ENCODE peak calls at places on chromosome 15, in ten cellular contexts. L is IMR-90, S is dorsolateral prefrontal cortex, T is sigmoid colon, P is brain microvascular endothelial cell, X is right lobe of liver, I is cardiac muscle cell, V is RWPE2, G is body of pancreas, D is left ventricle myocardium inferior. E is an unnamed sample.

GRCh38 chr15:61661791-61662190 is 398.5 kb downstream of the VPS13C start:
- DNase-seq in L (no peak), S (no peak), T (no peak), P (no peak), X (no peak), I (no peak), V (no peak), G (no peak), D (no peak), E (peak)

GRCh38 chr15:84826369-84826823 is 9.2 kb downstream of the ALPK3 start:
- DNase-seq in L (no peak), S (no peak), T (no peak), P (no peak), X (no peak), I (peak), V (no peak), G (peak), D (no peak), E (peak)

GRCh38 chr15:78325092-78325843 is 14.9 kb upstream of the CRABP1 start:
- DNase-seq in L (peak), S (no peak), T (no peak), P (no peak), X (no peak), I (peak), V (no peak), G (no peak), D (no peak), E (peak)

GRCh38 chr15:91424001-91424400 is 323.9 kb downstream of the SV2B start:
- DNase-seq in L (no peak), S (peak), T (no peak), P (no peak), X (no peak), I (no peak), V (no peak), G (no peak), D (no peak), E (peak)

GRCh38 chr15:39411102-39411989 is 169.5 kb upstream of the THBS1 start:
- DNase-seq in L (no peak), S (no peak), T (no peak), P (no peak), X (no peak), I (peak), V (no peak), G (no peak), D (no peak), E (peak)

GRCh38 chr15:41022487-41023090 is 69.3 kb downstream of the CHAC1 start:
- DNase-seq in L (peak), S (peak), T (no peak), P (peak), X (no peak), I (peak), V (no peak), G (peak), D (no peak), E (peak)

GRCh38 chr15:32669870-32670623 is 28.5 kb downstream of the SCG5 start:
- DNase-seq in L (peak), S (no peak), T (peak), P (no peak), X (no peak), I (peak), V (no peak), G (no peak), D (no peak), E (peak)

GRCh38 chr15:95898746-95899145 is 431.8 kb upstream of the NR2F2 start:
- DNase-seq in L (no peak), S (no peak), T (no peak), P (no peak), X (no peak), I (no peak), V (no peak), G (no peak), D (no peak), E (no peak)

GRCh38 chr15:77584691-77585090 is 48.0 kb downstream of the LINGO1 start:
- DNase-seq in L (no peak), S (no peak), T (no peak), P (no peak), X (no peak), I (no peak), V (no peak), G (no peak), D (no peak), E (no peak)

GRCh38 chr15:65856821-65857455 is 12.4 kb upstream of the RAB11A start:
- DNase-seq in L (peak), S (peak), T (peak), P (no peak), X (peak), I (peak), V (peak), G (peak), D (peak), E (peak)

GRCh38 chr15:74132681-74133070 is 2.3 kb downstream of the ISLR2 start:
- DNase-seq in L (peak), S (no peak), T (no peak), P (no peak), X (no peak), I (no peak), V (no peak), G (no peak), D (no peak), E (peak)

GRCh38 chr15:65286069-65286703 is 497 bp downstream of the PARP16 start:
- DNase-seq in L (no peak), S (peak), T (no peak), P (no peak), X (peak), I (peak), V (no peak), G (peak), D (no peak), E (peak)

GRCh38 chr15:100663066-100663465 is 60.7 kb downstream of the ASB7 start:
- DNase-seq in L (no peak), S (no peak), T (no peak), P (no peak), X (no peak), I (peak), V (no peak), G (no peak), D (no peak), E (peak)

GRCh38 chr15:67127334-67127664 is 61.9 kb downstream of the SMAD3 start:
- DNase-seq in L (no peak), S (no peak), T (no peak), P (no peak), X (no peak), I (no peak), V (peak), G (no peak), D (no peak), E (peak)

GRCh38 chr15:85744636-85745422 is 49.9 kb downstream of the KLHL25 start:
- DNase-seq in L (no peak), S (no peak), T (peak), P (no peak), X (no peak), I (no peak), V (peak), G (no peak), D (no peak), E (no peak)

GRCh38 chr15:99985878-99986277 is 252.6 kb upstream of the LYSMD4 start:
- DNase-seq in L (no peak), S (no peak), T (no peak), P (no peak), X (no peak), I (no peak), V (no peak), G (no peak), D (no peak), E (no peak)

GRCh38 chr15:101723161-101723873 is 956 bp downstream of the TARS3 start:
- DNase-seq in L (peak), S (no peak), T (no peak), P (peak), X (no peak), I (peak), V (no peak), G (no peak), D (no peak), E (peak)

GRCh38 chr15:58224068-58224467 is 85.9 kb downstream of the AQP9 start:
- DNase-seq in L (no peak), S (no peak), T (no peak), P (no peak), X (no peak), I (peak), V (no peak), G (no peak), D (peak), E (no peak)

GRCh38 chr15:48373855-48374421 is 42.7 kb downstream of the DUT start:
- DNase-seq in L (peak), S (no peak), T (peak), P (peak), X (no peak), I (peak), V (peak), G (no peak), D (peak), E (peak)

GRCh38 chr15:43209059-43209824 is 11.6 kb downstream of the EPB42 start:
- DNase-seq in L (no peak), S (no peak), T (no peak), P (no peak), X (no peak), I (peak), V (peak), G (no peak), D (no peak), E (peak)

GRCh38 chr15:44882499-44882968 is 74.0 kb upstream of the TERB2 start:
- DNase-seq in L (no peak), S (no peak), T (no peak), P (no peak), X (no peak), I (no peak), V (no peak), G (no peak), D (no peak), E (peak)

GRCh38 chr15:101489236-101489632 is 273 bp downstream of the PCSK6 start:
- DNase-seq in L (no peak), S (no peak), T (no peak), P (no peak), X (no peak), I (peak), V (no peak), G (peak), D (peak), E (peak)

GRCh38 chr15:78216276-78217229 is 17.8 kb downstream of the ACSBG1 start:
- DNase-seq in L (no peak), S (peak), T (peak), P (no peak), X (peak), I (peak), V (peak), G (peak), D (peak), E (peak)

GRCh38 chr15:95522533-95522932 is 808.0 kb upstream of the NR2F2 start:
- DNase-seq in L (peak), S (no peak), T (no peak), P (no peak), X (no peak), I (peak), V (no peak), G (no peak), D (no peak), E (no peak)

GRCh38 chr15:27828721-27829120 is 270.4 kb downstream of the OCA2 start:
- DNase-seq in L (no peak), S (no peak), T (no peak), P (no peak), X (no peak), I (no peak), V (no peak), G (no peak), D (no peak), E (no peak)

GRCh38 chr15:35013370-35013769 is 25.3 kb upstream of the ZNF770 start:
- DNase-seq in L (peak), S (no peak), T (no peak), P (peak), X (no peak), I (peak), V (no peak), G (no peak), D (no peak), E (no peak)

GRCh38 chr15:75176404-75176761 is 25.3 kb upstream of the C15orf39 start:
- DNase-seq in L (no peak), S (no peak), T (no peak), P (no peak), X (no peak), I (no peak), V (no peak), G (no peak), D (no peak), E (no peak)

GRCh38 chr15:75179773-75180140 is 21.9 kb upstream of the C15orf39 start:
- DNase-seq in L (no peak), S (no peak), T (no peak), P (no peak), X (no peak), I (no peak), V (no peak), G (no peak), D (no peak), E (no peak)

GRCh38 chr15:75178938-75179772 is 22.5 kb upstream of the C15orf39 start:
- DNase-seq in L (no peak), S (no peak), T (no peak), P (no peak), X (no peak), I (no peak), V (peak), G (no peak), D (no peak), E (no peak)

GRCh38 chr15:75178171-75178937 is 23.3 kb upstream of the C15orf39 start:
- DNase-seq in L (no peak), S (no peak), T (peak), P (no peak), X (no peak), I (no peak), V (peak), G (no peak), D (peak), E (no peak)

GRCh38 chr15:75177360-75178071 is 24.2 kb upstream of the C15orf39 start:
- DNase-seq in L (no peak), S (no peak), T (peak), P (no peak), X (no peak), I (no peak), V (peak), G (no peak), D (no peak), E (no peak)
- TF ChIP-seq CTCF in L (no peak), S (no peak), T (no peak), P (peak), X (no peak), I (no peak), V (no peak), G (no peak), D (no peak), E (no peak)

DNA sequence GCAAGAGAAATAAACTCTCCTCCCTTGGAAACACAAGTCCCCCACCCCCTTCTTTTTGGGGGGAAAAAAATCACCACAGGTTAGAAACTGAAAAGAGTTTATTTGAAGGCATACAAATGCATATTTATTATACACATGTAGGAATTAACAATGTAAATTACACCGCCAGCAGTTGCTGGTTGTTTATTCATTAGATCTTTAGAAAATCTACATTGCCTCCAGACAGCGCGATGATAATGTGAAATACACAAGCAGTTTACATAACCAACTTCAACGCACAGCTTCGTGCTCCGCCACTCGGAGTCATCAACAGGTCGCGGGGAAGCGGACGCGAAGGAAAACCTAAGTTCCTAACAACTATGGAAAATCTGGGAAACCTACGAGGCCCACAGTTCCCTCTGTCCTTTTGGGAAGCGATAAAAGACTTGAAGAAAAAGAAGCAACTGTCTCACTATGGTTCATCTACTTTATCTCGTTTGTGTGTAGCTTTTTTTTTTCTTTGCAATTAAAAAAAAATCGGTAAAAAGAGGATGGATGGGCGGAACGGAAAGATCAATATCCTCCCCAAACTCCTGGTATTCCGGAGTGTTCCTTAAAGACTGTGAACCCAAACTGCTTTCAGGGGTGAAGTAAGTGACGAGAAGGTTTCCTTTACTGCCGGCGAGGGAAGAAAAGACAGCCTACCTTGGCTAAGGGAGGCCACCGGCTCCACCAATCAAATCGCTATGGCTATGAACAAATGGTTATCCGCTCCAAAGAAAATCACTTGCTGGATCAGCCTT is 8.4 kb upstream of the FOXB1 start:
- DNase-seq in L (no peak), S (no peak), T (no peak), P (no peak), X (no peak), I (no peak), V (no peak), G (no peak), D (no peak), E (no peak)
- H3K4me3 ChIP-seq in L (no peak), S (no peak), T (no peak), P (no peak), X (no peak), I (no peak), V (no peak), G (no peak), D (no peak), E (no peak)

GRCh38 chr15:98581715-98582114 is 66.6 kb upstream of the IGF1R start:
- DNase-seq in L (no peak), S (no peak), T (no peak), P (no peak), X (no peak), I (no peak), V (no peak), G (no peak), D (no peak), E (peak)
- TF ChIP-seq CTCF in L (no peak), S (no peak), T (no peak), P (peak), X (no peak), I (peak), V (peak), G (peak), D (peak), E (peak)

GRCh38 chr15:83099290-83099689 is 8.2 kb upstream of the TM6SF1 start:
- DNase-seq in L (no peak), S (no peak), T (no peak), P (no peak), X (no peak), I (no peak), V (no peak), G (no peak), D (no peak), E (no peak)
- H3K4me3 ChIP-seq in L (no peak), S (no peak), T (no peak), P (no peak), X (no peak), I (no peak), V (no peak), G (no peak), D (no peak), E (no peak)

GRCh38 chr15:94331731-94332130 is 100.4 kb downstream of the MCTP2 start:
- DNase-seq in L (no peak), S (no peak), T (no peak), P (no peak), X (no peak), I (no peak), V (no peak), G (no peak), D (no peak), E (no peak)

GRCh38 chr15:94324117-94324826 is 92.9 kb downstream of the MCTP2 start:
- DNase-seq in L (peak), S (peak), T (peak), P (peak), X (no peak), I (peak), V (no peak), G (peak), D (no peak), E (peak)

GRCh38 chr15:94324835-94325767 is 93.7 kb downstream of the MCTP2 start:
- DNase-seq in L (no peak), S (no peak), T (no peak), P (no peak), X (no peak), I (no peak), V (no peak), G (no peak), D (no peak), E (peak)

GRCh38 chr15:94323076-94323475 is 91.7 kb downstream of the MCTP2 start:
- DNase-seq in L (no peak), S (no peak), T (no peak), P (no peak), X (no peak), I (no peak), V (no peak), G (no peak), D (no peak), E (no peak)

GRCh38 chr15:94327356-94327936 is 96.1 kb downstream of the MCTP2 start:
- DNase-seq in L (peak), S (no peak), T (no peak), P (peak), X (no peak), I (peak), V (no peak), G (no peak), D (no peak), E (peak)
- TF ChIP-seq CTCF in L (peak), S (peak), T (peak), P (peak), X (peak), I (peak), V (peak), G (peak), D (peak), E (peak)

GRCh38 chr15:70526974-70527325 is 236.4 kb downstream of the UACA start:
- DNase-seq in L (no peak), S (no peak), T (no peak), P (no peak), X (no peak), I (peak), V (no peak), G (no peak), D (no peak), E (no peak)
- H3K4me3 ChIP-seq in L (no peak), S (no peak), T (peak), P (peak), X (no peak), I (no peak), V (no peak), G (no peak), D (peak), E (no peak)

DNA sequence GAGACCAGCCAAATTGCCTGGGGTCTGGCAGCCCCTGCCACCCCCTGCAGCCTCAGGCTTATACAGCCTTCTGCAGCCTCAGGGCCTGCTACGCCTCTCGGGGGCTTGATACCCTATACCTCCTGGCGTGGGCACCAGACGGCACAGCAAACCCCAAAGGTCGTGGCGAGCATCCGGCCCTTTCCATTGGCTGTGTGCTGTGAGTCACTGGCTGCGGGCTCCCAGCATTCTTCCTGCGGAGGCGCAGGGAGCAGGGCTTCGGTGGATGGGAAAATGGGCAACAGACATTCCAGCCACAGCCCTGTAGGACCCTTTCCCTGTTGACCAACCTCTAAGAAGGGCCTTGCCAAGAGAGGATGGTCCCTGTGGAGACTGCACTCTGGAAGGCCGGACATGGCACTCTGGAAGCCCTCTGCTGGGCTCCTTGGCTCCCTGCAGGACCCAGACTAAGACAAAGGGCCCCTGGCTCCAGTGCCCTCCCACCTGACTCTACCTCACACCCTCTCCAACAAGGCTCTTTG is 59.6 kb downstream of the ITGA11 start:
- DNase-seq in L (no peak), S (no peak), T (peak), P (peak), X (no peak), I (peak), V (peak), G (no peak), D (no peak), E (peak)
- TF ChIP-seq CTCF in L (peak), S (no peak), T (no peak), P (peak), X (no peak), I (peak), V (peak), G (no peak), D (peak), E (peak)

GRCh38 chr15:87345955-87346354 is 910.6 kb downstream of the NTRK3 start:
- DNase-seq in L (no peak), S (no peak), T (no peak), P (no peak), X (no peak), I (no peak), V (no peak), G (no peak), D (no peak), E (peak)

GRCh38 chr15:87349181-87349580 is 907.4 kb downstream of the NTRK3 start:
- DNase-seq in L (peak), S (no peak), T (no peak), P (peak), X (no peak), I (peak), V (no peak), G (no peak), D (no peak), E (no peak)

GRCh38 chr15:87347806-87348515 is 908.6 kb downstream of the NTRK3 start:
- DNase-seq in L (peak), S (no peak), T (no peak), P (no peak), X (no peak), I (no peak), V (no peak), G (no peak), D (no peak), E (no peak)

GRCh38 chr15:87348746-87349145 is 907.8 kb downstream of the NTRK3 start:
- DNase-seq in L (peak), S (no peak), T (no peak), P (peak), X (no peak), I (peak), V (no peak), G (no peak), D (no peak), E (peak)
- H3K4me3 ChIP-seq in L (no peak), S (no peak), T (no peak), P (no peak), X (no peak), I (no peak), V (no peak), G (no peak), D (no peak), E (no peak)